ENCODE peak calls at places on chromosomes 11 and 22, in six cellular contexts. A is germinal center; O is stimulated activated CD8-positive, alpha-beta memory T cell treated with anti-CD3 and anti-CD28 coated beads, Interleukin-12 subunit alpha, Interleukin-12 subunit beta, amount 100 ng/mL, for 4 hours; Q is B cell; L is KBM-7; B is astrocyte of the spinal cord. X is an unnamed sample.

GRCh38 chr11:14418801-14419417 is 59.9 kb upstream of the RRAS2 start:
- DNase-seq in O (no peak), B (no peak), L (no peak), A (no peak), Q (no peak), X (peak)

GRCh38 chr11:68889948-68890446 is 13.6 kb downstream of the MRPL21 start:
- DNase-seq in A (no peak), B (peak), L (no peak), Q (no peak), O (no peak), X (peak)

GRCh38 chr22:39634530-39635399 is 64.2 kb downstream of the CACNA1I start:
- DNase-seq in L (peak), O (no peak), A (no peak), B (peak), Q (no peak), X (no peak)

GRCh38 chr11:126378763-126379162 is 23.3 kb downstream of the ST3GAL4 start:
- DNase-seq in O (no peak), L (no peak), Q (no peak), B (peak), A (no peak), X (no peak)

GRCh38 chr11:13269775-13270174 is 7.8 kb upstream of the BMAL1 start:
- DNase-seq in O (no peak), Q (no peak), B (peak), A (no peak), L (no peak), X (no peak)

GRCh38 chr11:45811571-45812290 is 6.8 kb downstream of the SLC35C1 start:
- DNase-seq in B (no peak), A (no peak), L (no peak), O (no peak), Q (no peak), X (no peak)

GRCh38 chr22:44361391-44362126 is 48.8 kb upstream of the SHISAL1 start:
- DNase-seq in O (no peak), A (no peak), L (no peak), B (no peak), Q (no peak), X (no peak)

GRCh38 chr11:35564246-35564595 is 38.8 kb upstream of the PAMR1 start:
- DNase-seq in O (no peak), Q (no peak), A (no peak), B (no peak), L (no peak), X (no peak)

GRCh38 chr11:28585007-28585406 is 476.8 kb downstream of the METTL15 start:
- DNase-seq in A (no peak), L (no peak), B (peak), O (no peak), Q (no peak), X (no peak)

GRCh38 chr11:69234171-69234570 is 59.8 kb upstream of the MYEOV start:
- DNase-seq in B (no peak), O (no peak), L (no peak), A (no peak), Q (no peak), X (no peak)

GRCh38 chr11:75781831-75782230 is 13.3 kb downstream of the DGAT2 start:
- DNase-seq in B (no peak), A (no peak), Q (no peak), L (no peak), O (no peak), X (no peak)

GRCh38 chr11:59678118-59678812 is 9.4 kb upstream of the PATL1 start:
- DNase-seq in A (no peak), Q (no peak), B (no peak), L (no peak), O (no peak), X (no peak)

GRCh38 chr11:46347637-46348311 is 511 bp downstream of the DGKZ start:
- DNase-seq in Q (peak), B (no peak), A (no peak), O (no peak), L (no peak), X (no peak)

GRCh38 chr11:102256251-102256650 is 61.0 kb upstream of the BIRC3 start:
- DNase-seq in B (peak), Q (no peak), L (peak), O (no peak), A (no peak), X (no peak)

GRCh38 chr22:39502789-39503464 is 837 bp downstream of the MIEF1 start:
- DNase-seq in A (no peak), Q (no peak), B (no peak), O (no peak), L (peak), X (no peak)

GRCh38 chr11:28132541-28132940 is 24.4 kb downstream of the METTL15 start:
- DNase-seq in Q (no peak), L (no peak), B (no peak), A (no peak), O (no peak), X (no peak)

GRCh38 chr22:49827853-49828598 is at the start of gene BRD1:
- DNase-seq in O (peak), A (peak), L (peak), Q (peak), B (peak), X (no peak)

GRCh38 chr11:2944953-2945756 is 15.9 kb upstream of the PHLDA2 start:
- DNase-seq in O (no peak), A (no peak), L (no peak), B (peak), Q (no peak), X (peak)

GRCh38 chr22:45867118-45867905 is 109.7 kb downstream of the WNT7B start:
- DNase-seq in B (no peak), O (no peak), A (no peak), L (no peak), Q (no peak), X (peak)

GRCh38 chr11:111260761-111261160 is 15.2 kb downstream of the POU2AF2 start:
- DNase-seq in Q (no peak), O (no peak), A (no peak), L (no peak), B (no peak), X (no peak)

GRCh38 chr11:17063171-17064002 is 14.1 kb downstream of the RPS13 start:
- DNase-seq in Q (peak), A (peak), L (peak), B (peak), O (no peak), X (peak)

GRCh38 chr11:2796508-2797180 is 88.9 kb downstream of the CDKN1C start:
- DNase-seq in Q (no peak), B (no peak), A (no peak), O (no peak), L (no peak), X (peak)

GRCh38 chr11:133015457-133015856 is 516.8 kb downstream of the OPCML start:
- DNase-seq in Q (no peak), L (no peak), B (no peak), O (no peak), A (no peak), X (no peak)

GRCh38 chr11:104163100-104164027 is 583 bp downstream of the PDGFD start:
- DNase-seq in B (peak), L (no peak), O (no peak), A (peak), Q (no peak), X (peak)

GRCh38 chr11:94129505-94130335 is 1.1 kb downstream of the PANX1 start:
- DNase-seq in Q (peak), A (peak), L (peak), O (no peak), B (peak), X (peak)

GRCh38 chr11:122598971-122599370 is 56.6 kb upstream of the UBASH3B start:
- DNase-seq in B (no peak), Q (no peak), L (no peak), A (no peak), O (no peak), X (no peak)

GRCh38 chr11:121932646-121933185 is 183.3 kb downstream of the BLID start:
- DNase-seq in A (no peak), L (no peak), Q (no peak), B (no peak), O (no peak), X (no peak)

X was measured in WTC11.